ENCODE peak calls at places on chromosomes 7 and 10, in nine cellular contexts. P is GM19239, B is AG08395, L is GM10248, Z is EL, Q is DMS153, E is prostate gland, W is choroid plexus epithelial cell, N is tibial nerve. U is an unnamed sample.

GRCh38 chr7:148770004-148770403 is 71.3 kb downstream of the CUL1 start:
- DNase-seq in P (no peak), B (no peak), L (no peak), Z (no peak), Q (no peak), E (no peak), W (no peak), N (no peak), U (no peak)

GRCh38 chr10:79331226-79331625 is 16.0 kb upstream of the PPIF start:
- DNase-seq in P (no peak), B (no peak), L (no peak), Z (no peak), Q (no peak), E (no peak), W (no peak), N (no peak), U (no peak)

GRCh38 chr10:15789793-15790525 is 70.2 kb upstream of the ITGA8 start:
- DNase-seq in P (no peak), B (peak), L (no peak), Z (peak), Q (no peak), E (no peak), W (peak), N (no peak), U (peak)

GRCh38 chr7:32941996-32942782 is 15.1 kb upstream of the FKBP9 start:
- DNase-seq in P (peak), B (peak), L (peak), Z (peak), Q (peak), E (peak), W (peak), N (peak), U (peak)

GRCh38 chr10:49579621-49580020 is 30.5 kb upstream of the SLC18A3 start:
- DNase-seq in P (no peak), B (no peak), L (no peak), Z (peak), Q (no peak), E (no peak), W (no peak), N (no peak), U (peak)

GRCh38 chr7:23864984-23865383 is 155.0 kb downstream of the STK31 start:
- DNase-seq in P (no peak), B (no peak), L (no peak), Z (peak), Q (no peak), E (no peak), W (peak), N (no peak), U (no peak)

GRCh38 chr10:16599662-16600061 is 78.0 kb upstream of the C1QL3 start:
- DNase-seq in P (no peak), B (no peak), L (no peak), Z (no peak), Q (no peak), E (no peak), W (no peak), N (no peak), U (no peak)

GRCh38 chr10:118993214-118993613 is 36.3 kb upstream of the NANOS1 start:
- DNase-seq in P (no peak), B (no peak), L (no peak), Z (no peak), Q (no peak), E (no peak), W (no peak), N (no peak), U (no peak)

GRCh38 chr7:157211710-157212109 is 73.0 kb downstream of the UBE3C start:
- DNase-seq in P (no peak), B (peak), L (no peak), Z (peak), Q (no peak), E (no peak), W (peak), N (no peak), U (no peak)